ENCODE peak calls at places on chromosomes 4 and X, in four cellular contexts. Y, C, G and K are unnamed samples.

GRCh38 chr4:151691639-151692442 is 69.0 kb downstream of the GATB start:
- DNase-seq in Y (no peak), C (no peak), G (no peak), K (no peak)

GRCh38 chrX:40908026-40908425 is 172.7 kb upstream of the MED14 start:
- DNase-seq in Y (no peak), C (no peak), G (no peak), K (no peak)

GRCh38 chrX:110145854-110146253 is 142.9 kb downstream of the TMEM164 start:
- DNase-seq in Y (peak), C (no peak), G (no peak), K (peak)

GRCh38 chr4:59222231-59222630 is 1977.9 kb upstream of the ADGRL3 start:
- DNase-seq in Y (no peak), C (no peak), G (no peak), K (no peak)

GRCh38 chrX:53283099-53283498 is 1.7 kb upstream of the IQSEC2 start:
- DNase-seq in Y (no peak), C (no peak), G (no peak), K (no peak)

GRCh38 chr4:2761035-2761923 is 5.1 kb upstream of the TNIP2 start:
- DNase-seq in Y (no peak), C (peak), G (peak), K (no peak)

GRCh38 chr4:163395055-163395454 is 51.4 kb downstream of the NPY5R start:
- DNase-seq in Y (no peak), C (no peak), G (no peak), K (no peak)

GRCh38 chr4:118989098-118990080 is 100.7 kb downstream of the SYNPO2 start:
- DNase-seq in Y (no peak), C (no peak), G (no peak), K (no peak)

GRCh38 chr4:100170986-100171385 is 19.3 kb downstream of the DDIT4L start:
- DNase-seq in Y (no peak), C (no peak), G (no peak), K (no peak)

GRCh38 chr4:107862658-107863057 is 37.9 kb downstream of the SGMS2 start:
- DNase-seq in Y (no peak), C (no peak), G (peak), K (no peak)

GRCh38 chr4:125041372-125041930 is 273.3 kb upstream of the FAT4 start:
- DNase-seq in Y (no peak), C (no peak), G (no peak), K (no peak)

GRCh38 chr4:3250438-3250955 is 1.5 kb downstream of the MSANTD1 start:
- DNase-seq in Y (no peak), C (peak), G (no peak), K (peak)

GRCh38 chr4:53800741-53801140 is 209.5 kb upstream of the LNX1 start:
- DNase-seq in Y (no peak), C (no peak), G (no peak), K (no peak)

GRCh38 chrX:40809210-40809609 is 73.9 kb upstream of the MED14 start:
- DNase-seq in Y (no peak), C (no peak), G (no peak), K (no peak)

GRCh38 chrX:15116900-15117299 is 153.0 kb downstream of the ASB9 start:
- DNase-seq in Y (no peak), C (no peak), G (no peak), K (no peak)

GRCh38 chr4:107838763-107839162 is 14.0 kb downstream of the SGMS2 start:
- DNase-seq in Y (no peak), C (no peak), G (no peak), K (no peak)

GRCh38 chr4:128574706-128575105 is 234.8 kb upstream of the JADE1 start:
- DNase-seq in Y (no peak), C (peak), G (peak), K (peak)

GRCh38 chr4:184250795-184251679 is 33.4 kb upstream of the ENPP6 start:
- DNase-seq in Y (peak), C (peak), G (no peak), K (peak)

GRCh38 chrX:71634366-71634765 is 16.1 kb upstream of the CXCR3 start:
- DNase-seq in Y (no peak), C (no peak), G (no peak), K (no peak)

GRCh38 chr4:26860922-26861433 is 337 bp downstream of the STIM2 start:
- DNase-seq in Y (peak), C (peak), G (peak), K (peak)

GRCh38 chr4:155675709-155676429 is 9.2 kb downstream of the GUCY1A1 start:
- DNase-seq in Y (no peak), C (no peak), G (no peak), K (no peak)

GRCh38 chr4:13966241-13967195 is 339.0 kb upstream of the BOD1L1 start:
- DNase-seq in Y (no peak), C (peak), G (no peak), K (peak)

GRCh38 chr4:156832886-156833285 is 138.7 kb downstream of the PDGFC start:
- DNase-seq in Y (no peak), C (no peak), G (no peak), K (no peak)

GRCh38 chr4:47535567-47536147 is 50.6 kb downstream of the ATP10D start:
- DNase-seq in Y (no peak), C (no peak), G (no peak), K (no peak)

GRCh38 chr4:65007841-65008439 is 598.7 kb upstream of the TECRL start:
- DNase-seq in Y (no peak), C (peak), G (no peak), K (peak)

GRCh38 chr4:177596035-177596434 is 153.8 kb upstream of the AGA start:
- DNase-seq in Y (peak), C (no peak), G (no peak), K (peak)

GRCh38 chr4:7998447-7998846 is 58.8 kb upstream of the AFAP1 start:
- DNase-seq in Y (no peak), C (no peak), G (no peak), K (no peak)

GRCh38 chr4:121189811-121190210 is 25.7 kb upstream of the TNIP3 start:
- DNase-seq in Y (no peak), C (no peak), G (no peak), K (no peak)

GRCh38 chrX:52271212-52271611 is 86.5 kb downstream of the MAGED4 start:
- DNase-seq in Y (no peak), C (peak), G (no peak), K (peak)

GRCh38 chr4:52172166-52172565 is 121.1 kb downstream of the SPATA18 start:
- DNase-seq in Y (no peak), C (peak), G (no peak), K (peak)

GRCh38 chr4:78876568-78877320 is 62.5 kb downstream of the PAQR3 start:
- DNase-seq in Y (no peak), C (no peak), G (no peak), K (no peak)

GRCh38 chr4:40933272-40934053 is 183.7 kb downstream of the NSUN7 start:
- DNase-seq in Y (no peak), C (no peak), G (no peak), K (no peak)

GRCh38 chrX:22534643-22535042 is 261.9 kb downstream of the CBLL2 start:
- DNase-seq in Y (no peak), C (no peak), G (no peak), K (no peak)

GRCh38 chr4:40685300-40685699 is 55.6 kb upstream of the RBM47 start:
- DNase-seq in Y (no peak), C (no peak), G (no peak), K (no peak)

GRCh38 chr4:149371021-149371420 is 444.6 kb downstream of the IQCM start:
- DNase-seq in Y (no peak), C (peak), G (peak), K (peak)

GRCh38 chr4:101418466-101418865 is 71.1 kb upstream of the PPP3CA start:
- DNase-seq in Y (no peak), C (no peak), G (no peak), K (no peak)

GRCh38 chrX:143002206-143002605 is 23.5 kb upstream of the SPANXN4 start:
- DNase-seq in Y (no peak), C (no peak), G (no peak), K (no peak)